ENCODE peak calls at places on chromosomes 2 and 18, in four cellular contexts. R, C, X and H are unnamed samples.
A peak's percentile ranks its signal among the peaks of the same experiment; 100 is the strongest.

GRCh38 chr2:56713161-56713676 is 529.4 kb downstream of the CCDC85A start:
- DNase-seq in R (peak; percentile 67), C (no peak), X (no peak), H (no peak)

GRCh38 chr18:74775239-74775638 is 177.6 kb downstream of the ZNF407 start:
- DNase-seq in R (peak; percentile 73), C (no peak), X (no peak), H (no peak)

GRCh38 chr2:69452687-69453086 is 15.5 kb upstream of the NFU1 start:
- DNase-seq in R (no peak), C (no peak), X (no peak), H (no peak)

GRCh38 chr2:220687231-220687843 is 884.8 kb downstream of the EPHA4 start:
- DNase-seq in R (peak; percentile 67), C (peak; percentile 75), X (no peak), H (peak; percentile 78)

GRCh38 chr2:241558532-241559488 is at the start of gene BOK:
- DNase-seq in R (peak; percentile 79), C (peak; percentile 75), X (peak; percentile 22), H (peak; percentile 77)

GRCh38 chr2:131009713-131010475 is 83.4 kb downstream of the FAM168B start:
- DNase-seq in R (no peak), C (no peak), X (no peak), H (no peak)

GRCh38 chr2:38692636-38693318 is 26.9 kb downstream of the GALM start:
- DNase-seq in R (no peak), C (peak; percentile 22), X (no peak), H (peak; percentile 28)

GRCh38 chr2:80303006-80303741 is 1.4 kb downstream of the LRRTM1 start:
- DNase-seq in R (no peak), C (no peak), X (no peak), H (peak; percentile 21)

GRCh38 chr2:179749210-179749609 is 112.2 kb downstream of the ZNF385B start:
- DNase-seq in R (peak; percentile 44), C (no peak), X (no peak), H (no peak)

GRCh38 chr2:102020596-102021170 is 28.9 kb downstream of the IL1R2 start:
- DNase-seq in R (peak; percentile 91), C (peak; percentile 89), X (no peak), H (peak; percentile 92)

GRCh38 chr18:52160652-52161051 is 179.3 kb upstream of the DCC start:
- DNase-seq in R (peak; percentile 8), C (no peak), X (peak; percentile 62), H (peak; percentile 43)

GRCh38 chr2:55986001-55986400 is 62.4 kb upstream of the EFEMP1 start:
- DNase-seq in R (no peak), C (no peak), X (no peak), H (no peak)

GRCh38 chr2:28390857-28391563 is 1.6 kb upstream of the FOSL2 start:
- DNase-seq in R (no peak), C (peak; percentile 88), X (no peak), H (peak; percentile 90)

GRCh38 chr2:222307138-222307756 is 8.4 kb upstream of the PAX3 start:
- DNase-seq in R (no peak), C (peak; percentile 58), X (no peak), H (no peak)

GRCh38 chr2:135615404-135615803 is 84.1 kb downstream of the R3HDM1 start:
- DNase-seq in R (no peak), C (no peak), X (peak; percentile 59), H (no peak)

GRCh38 chr2:200026312-200026711 is 70.9 kb downstream of the MAIP1 start:
- DNase-seq in R (no peak), C (no peak), X (no peak), H (no peak)

GRCh38 chr18:448116-448515 is 52.4 kb downstream of the COLEC12 start:
- DNase-seq in R (no peak), C (no peak), X (no peak), H (no peak)

GRCh38 chr2:42337356-42337820 is 23.6 kb downstream of the COX7A2L start:
- DNase-seq in R (no peak), C (no peak), X (no peak), H (no peak)
- TF ChIP-seq CTCF in R (peak; percentile 13), C (no peak), X (no peak), H (no peak)

GRCh38 chr2:157732596-157732995 is 103.9 kb upstream of the ACVR1C start:
- DNase-seq in R (no peak), C (no peak), X (no peak), H (no peak)

GRCh38 chr2:157737636-157738035 is 109.0 kb upstream of the ACVR1C start:
- DNase-seq in R (no peak), C (no peak), X (no peak), H (no peak)

GRCh38 chr2:157733263-157733662 is 104.6 kb upstream of the ACVR1C start:
- DNase-seq in R (no peak), C (no peak), X (no peak), H (no peak)

DNA sequence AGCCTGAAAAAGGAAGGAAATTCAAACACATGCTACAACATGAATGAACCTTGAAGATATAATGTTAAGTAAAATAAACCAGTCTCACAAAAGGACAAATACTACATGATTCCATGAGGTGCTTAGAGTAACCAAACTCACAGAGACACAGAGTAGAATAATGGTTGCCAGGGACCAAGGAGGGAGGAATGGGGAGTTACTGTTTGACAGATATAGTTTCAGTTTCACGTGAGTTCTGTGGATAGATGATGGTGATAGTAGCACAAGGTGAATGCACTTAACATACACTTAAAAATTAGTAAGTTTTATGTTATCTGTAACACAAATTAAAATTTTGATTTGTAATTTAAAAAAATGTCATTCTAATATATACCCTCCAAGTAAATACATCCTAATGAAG is 106.9 kb upstream of the ACVR1C start:
- DNase-seq in R (no peak), C (no peak), X (no peak), H (no peak)
- H3K4me3 ChIP-seq in R (no peak overlapping the region), C (no peak overlapping the region), X (no peak overlapping the region), H (no peak overlapping the region)

GRCh38 chr18:13500227-13500865 is 226.0 kb downstream of the FAM210A start:
- DNase-seq in R (peak; percentile 87), C (no peak), X (peak; percentile 6), H (peak; percentile 73)
- TF ChIP-seq CTCF in R (no peak), C (no peak), X (no peak), H (no peak)

DNA sequence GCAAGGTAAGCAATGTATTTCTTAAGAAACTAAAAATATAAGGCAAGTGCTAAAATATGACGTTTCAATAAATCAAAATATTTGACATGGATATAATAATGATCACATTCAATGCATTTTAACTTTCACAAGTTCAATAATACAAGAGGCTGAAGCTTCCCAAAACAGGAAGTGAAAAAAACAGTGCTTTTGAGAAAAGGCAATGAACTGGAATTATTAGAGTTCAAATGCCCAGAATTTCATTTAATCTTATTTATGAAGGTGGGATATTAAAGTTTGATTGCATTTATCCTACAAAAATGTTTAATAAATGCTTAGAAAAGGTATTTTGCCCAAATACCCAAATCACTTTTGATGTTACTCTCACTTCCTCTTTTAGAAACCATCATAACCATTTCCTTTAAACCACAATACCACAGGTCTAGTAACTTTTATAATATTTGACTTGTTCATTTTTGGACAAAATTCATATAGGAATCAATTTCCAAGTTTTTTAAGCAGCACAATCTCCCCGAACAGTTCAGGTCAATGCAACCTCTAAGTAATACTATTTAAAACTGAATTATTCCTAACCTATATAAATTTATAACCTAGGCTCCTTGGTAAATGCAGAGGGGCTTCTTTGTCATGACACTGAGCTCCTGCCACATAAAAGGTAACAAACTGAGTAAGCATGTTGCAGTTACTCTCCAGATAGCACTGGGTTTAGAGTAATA is 2.1 kb downstream of the NCKAP1 start:
- DNase-seq in R (no peak), C (no peak), X (no peak), H (no peak)
- H3K4me3 ChIP-seq in R (peak overlapping the region; percentile 82), C (peak overlapping the region; percentile 84), X (peak overlapping the region; percentile 84), H (peak overlapping the region; percentile 55)

GRCh38 chr2:113799375-113799774 is 42.9 kb upstream of the SLC35F5 start:
- DNase-seq in R (no peak), C (no peak), X (no peak), H (no peak)
- TF ChIP-seq CTCF in R (peak; percentile 7), C (no peak), X (no peak), H (no peak)

DNA sequence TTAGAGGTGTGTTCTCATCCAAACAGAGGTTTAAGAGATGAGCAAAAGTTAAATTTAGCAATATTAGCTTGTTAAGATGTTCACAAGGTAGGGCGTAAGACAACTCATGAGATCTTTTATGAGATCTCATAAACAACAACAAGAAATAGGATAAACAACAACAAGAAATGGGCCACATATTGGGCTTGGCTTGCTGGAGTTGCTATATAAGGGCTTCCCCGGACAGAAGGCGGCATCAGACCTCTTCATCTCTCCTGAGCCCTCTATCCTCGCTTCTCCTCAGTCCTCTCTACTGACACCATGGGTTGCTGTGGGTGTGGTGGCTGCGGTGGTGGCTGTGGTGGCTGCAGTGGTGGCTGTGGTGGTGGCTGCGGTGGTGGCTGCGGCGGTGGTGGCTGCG is at the start of gene SCYGR8:
- DNase-seq in R (no peak), C (no peak), X (no peak), H (no peak)
- H3K4me3 ChIP-seq in R (no peak within 1 kb of the TSS), C (no peak within 1 kb of the TSS), X (no peak within 1 kb of the TSS), H (no peak within 1 kb of the TSS)

GRCh38 chr2:170771049-170771937 is 1.1 kb downstream of the ERICH2 start:
- DNase-seq in R (peak; percentile 17), C (peak; percentile 39), X (no peak), H (no peak)
- TF ChIP-seq CTCF in R (no peak), C (no peak), X (no peak), H (no peak)